ENCODE peak calls at places on chromosomes 12 and 14, in seven cellular contexts. One of them, this sample, is unnamed.

GRCh38 chr14:99503848-99504453 is 22.7 kb downstream of the CCNK start:
- DNase-seq in body of pancreas: no peak
- DNase-seq in spleen: no peak
- DNase-seq in mesendoderm: no peak
- DNase-seq in prostate gland: no peak
- DNase-seq in aorta: no peak
- DNase-seq in HCT116: no peak
- DNase-seq in this sample: no peak

GRCh38 chr12:94149781-94150482 is 1.6 kb downstream of the PLXNC1 start:
- DNase-seq in body of pancreas: peak
- DNase-seq in spleen: no peak
- DNase-seq in prostate gland: no peak
- DNase-seq in aorta: no peak
- DNase-seq in mesendoderm: peak
- DNase-seq in HCT116: no peak
- DNase-seq in this sample: no peak

GRCh38 chr14:95538801-95539509 is 4.1 kb downstream of the GLRX5 start:
- DNase-seq in aorta: no peak
- DNase-seq in spleen: no peak
- DNase-seq in HCT116: no peak
- DNase-seq in prostate gland: no peak
- DNase-seq in mesendoderm: no peak
- DNase-seq in body of pancreas: no peak
- DNase-seq in this sample: no peak

GRCh38 chr12:131264625-131265024 is 310.9 kb downstream of the ADGRD1 start:
- DNase-seq in aorta: no peak
- DNase-seq in mesendoderm: no peak
- DNase-seq in body of pancreas: peak
- DNase-seq in HCT116: no peak
- DNase-seq in prostate gland: no peak
- DNase-seq in spleen: peak
- DNase-seq in this sample: no peak

GRCh38 chr14:66495214-66496098 is 9.3 kb downstream of the CCDC196 start:
- DNase-seq in aorta: no peak
- DNase-seq in body of pancreas: peak
- DNase-seq in spleen: no peak
- DNase-seq in prostate gland: peak
- DNase-seq in HCT116: peak
- DNase-seq in mesendoderm: peak
- DNase-seq in this sample: peak

GRCh38 chr12:89450922-89451321 is 73.7 kb downstream of the GALNT4 start:
- DNase-seq in aorta: no peak
- DNase-seq in body of pancreas: no peak
- DNase-seq in HCT116: no peak
- DNase-seq in prostate gland: no peak
- DNase-seq in spleen: no peak
- DNase-seq in mesendoderm: peak
- DNase-seq in this sample: peak

GRCh38 chr12:131775904-131776889 is 52.0 kb upstream of the MMP17 start:
- DNase-seq in mesendoderm: no peak
- DNase-seq in HCT116: no peak
- DNase-seq in prostate gland: no peak
- DNase-seq in spleen: peak
- DNase-seq in aorta: no peak
- DNase-seq in body of pancreas: no peak
- DNase-seq in this sample: no peak

GRCh38 chr12:53543539-53543938 is 36.3 kb upstream of the NPFF start:
- DNase-seq in body of pancreas: peak
- DNase-seq in HCT116: peak
- DNase-seq in mesendoderm: peak
- DNase-seq in prostate gland: peak
- DNase-seq in aorta: no peak
- DNase-seq in spleen: no peak
- DNase-seq in this sample: peak

GRCh38 chr12:31896514-31897039 is 62.6 kb upstream of the RESF1 start:
- DNase-seq in spleen: peak
- DNase-seq in prostate gland: peak
- DNase-seq in aorta: no peak
- DNase-seq in body of pancreas: peak
- DNase-seq in mesendoderm: peak
- DNase-seq in HCT116: no peak
- DNase-seq in this sample: no peak

GRCh38 chr12:12736759-12737676 is 19.9 kb downstream of the CDKN1B start:
- DNase-seq in aorta: no peak
- DNase-seq in body of pancreas: peak
- DNase-seq in spleen: no peak
- DNase-seq in prostate gland: no peak
- DNase-seq in mesendoderm: peak
- DNase-seq in HCT116: no peak
- DNase-seq in this sample: no peak

GRCh38 chr12:124545508-124546418 is 21.6 kb downstream of the NCOR2 start:
- DNase-seq in spleen: peak
- DNase-seq in prostate gland: no peak
- DNase-seq in aorta: peak
- DNase-seq in body of pancreas: no peak
- DNase-seq in mesendoderm: no peak
- DNase-seq in HCT116: no peak
- DNase-seq in this sample: no peak

GRCh38 chr12:92462049-92462448 is 240.7 kb upstream of the PLEKHG7 start:
- DNase-seq in prostate gland: no peak
- DNase-seq in aorta: no peak
- DNase-seq in HCT116: no peak
- DNase-seq in mesendoderm: no peak
- DNase-seq in body of pancreas: no peak
- DNase-seq in spleen: no peak
- DNase-seq in this sample: no peak

GRCh38 chr14:104224516-104225281 is 86.3 kb downstream of the KIF26A start:
- DNase-seq in prostate gland: no peak
- DNase-seq in aorta: peak
- DNase-seq in spleen: peak
- DNase-seq in mesendoderm: peak
- DNase-seq in HCT116: no peak
- DNase-seq in body of pancreas: no peak
- DNase-seq in this sample: no peak

GRCh38 chr12:20097561-20097960 is 270.8 kb upstream of the PDE3A start:
- DNase-seq in prostate gland: no peak
- DNase-seq in HCT116: no peak
- DNase-seq in spleen: no peak
- DNase-seq in mesendoderm: no peak
- DNase-seq in aorta: no peak
- DNase-seq in body of pancreas: no peak
- DNase-seq in this sample: peak

GRCh38 chr12:108777156-108777555 is 45.8 kb upstream of the CORO1C start:
- DNase-seq in prostate gland: no peak
- DNase-seq in body of pancreas: no peak
- DNase-seq in aorta: no peak
- DNase-seq in mesendoderm: no peak
- DNase-seq in spleen: no peak
- DNase-seq in HCT116: no peak
- DNase-seq in this sample: no peak

GRCh38 chr12:122880155-122880605 is 15.7 kb downstream of the VPS37B start:
- DNase-seq in prostate gland: no peak
- DNase-seq in HCT116: no peak
- DNase-seq in mesendoderm: no peak
- DNase-seq in spleen: no peak
- DNase-seq in body of pancreas: no peak
- DNase-seq in aorta: no peak
- DNase-seq in this sample: no peak

GRCh38 chr12:31440134-31440533 is 114.2 kb upstream of the SINHCAF start:
- DNase-seq in prostate gland: no peak
- DNase-seq in aorta: no peak
- DNase-seq in spleen: no peak
- DNase-seq in HCT116: no peak
- DNase-seq in body of pancreas: no peak
- DNase-seq in mesendoderm: peak
- DNase-seq in this sample: no peak

GRCh38 chr12:95605875-95606274 is 54.6 kb upstream of the USP44 start:
- DNase-seq in aorta: no peak
- DNase-seq in spleen: no peak
- DNase-seq in body of pancreas: peak
- DNase-seq in prostate gland: no peak
- DNase-seq in HCT116: no peak
- DNase-seq in mesendoderm: no peak
- DNase-seq in this sample: no peak

GRCh38 chr14:72810201-72810600 is 83.7 kb downstream of the DPF3 start:
- DNase-seq in HCT116: no peak
- DNase-seq in mesendoderm: no peak
- DNase-seq in aorta: no peak
- DNase-seq in spleen: no peak
- DNase-seq in prostate gland: no peak
- DNase-seq in body of pancreas: no peak
- DNase-seq in this sample: no peak

GRCh38 chr12:13471471-13471870 is 274.9 kb downstream of the EMP1 start:
- DNase-seq in spleen: no peak
- DNase-seq in mesendoderm: peak
- DNase-seq in HCT116: no peak
- DNase-seq in prostate gland: no peak
- DNase-seq in aorta: no peak
- DNase-seq in body of pancreas: no peak
- DNase-seq in this sample: no peak

GRCh38 chr12:124564232-124564958 is 3.0 kb downstream of the NCOR2 start:
- DNase-seq in aorta: no peak
- DNase-seq in body of pancreas: no peak
- DNase-seq in prostate gland: no peak
- DNase-seq in HCT116: no peak
- DNase-seq in spleen: no peak
- DNase-seq in mesendoderm: no peak
- DNase-seq in this sample: no peak

GRCh38 chr12:6635856-6636521 is at the start of gene LPAR5:
- DNase-seq in HCT116: peak
- DNase-seq in body of pancreas: no peak
- DNase-seq in spleen: peak
- DNase-seq in aorta: no peak
- DNase-seq in mesendoderm: no peak
- DNase-seq in prostate gland: peak
- DNase-seq in this sample: no peak

GRCh38 chr14:75866981-75867380 is 114.8 kb downstream of the TGFB3 start:
- DNase-seq in body of pancreas: no peak
- DNase-seq in mesendoderm: no peak
- DNase-seq in spleen: no peak
- DNase-seq in prostate gland: no peak
- DNase-seq in aorta: no peak
- DNase-seq in HCT116: no peak
- DNase-seq in this sample: no peak

GRCh38 chr14:106318700-106319099 is 792.3 kb downstream of the TMEM121 start:
- DNase-seq in aorta: no peak
- DNase-seq in mesendoderm: no peak
- DNase-seq in prostate gland: no peak
- DNase-seq in spleen: no peak
- DNase-seq in HCT116: no peak
- DNase-seq in body of pancreas: no peak
- DNase-seq in this sample: no peak

GRCh38 chr12:24600559-24600958 is 348.3 kb downstream of the BCAT1 start:
- DNase-seq in mesendoderm: no peak
- DNase-seq in body of pancreas: no peak
- DNase-seq in prostate gland: no peak
- DNase-seq in aorta: no peak
- DNase-seq in spleen: no peak
- DNase-seq in HCT116: no peak
- DNase-seq in this sample: no peak

GRCh38 chr12:7747196-7747595 is at the start of gene CLEC4C:
- DNase-seq in HCT116: no peak
- DNase-seq in mesendoderm: no peak
- DNase-seq in body of pancreas: no peak
- DNase-seq in spleen: no peak
- DNase-seq in aorta: no peak
- DNase-seq in prostate gland: no peak
- DNase-seq in this sample: no peak
- H3K27ac ChIP-seq in HCT116: no peak
- H3K27ac ChIP-seq in mesendoderm: no peak
- H3K27ac ChIP-seq in body of pancreas: no peak
- H3K27ac ChIP-seq in spleen: no peak
- H3K27ac ChIP-seq in aorta: no peak
- H3K27ac ChIP-seq in prostate gland: no peak
- H3K27ac ChIP-seq in this sample: no peak

DNA sequence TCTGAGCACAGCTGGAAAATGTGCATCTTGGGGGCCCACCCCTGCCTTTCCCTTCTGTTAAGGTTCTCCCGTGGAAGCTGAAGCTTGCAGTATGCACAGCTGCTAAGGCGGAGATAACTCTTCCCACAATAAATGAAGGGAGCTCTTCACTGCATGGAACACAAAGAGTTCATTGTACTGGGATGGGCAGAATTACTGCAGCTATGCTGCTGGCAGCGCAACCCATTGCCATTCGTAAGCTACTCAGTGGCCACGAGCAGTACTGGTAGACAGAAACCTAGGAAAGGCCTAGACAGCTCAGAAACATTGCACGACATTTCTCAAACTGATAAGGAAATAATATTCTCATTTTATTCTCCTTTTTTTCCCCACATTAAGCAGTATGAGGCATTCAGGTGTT is 310.2 kb downstream of the MDGA2 start:
- DNase-seq in mesendoderm: no peak
- DNase-seq in spleen: no peak
- DNase-seq in body of pancreas: no peak
- DNase-seq in prostate gland: no peak
- DNase-seq in aorta: no peak
- DNase-seq in HCT116: no peak
- DNase-seq in this sample: no peak
- H3K27ac ChIP-seq in mesendoderm: no peak
- H3K27ac ChIP-seq in spleen: no peak
- H3K27ac ChIP-seq in body of pancreas: no peak
- H3K27ac ChIP-seq in prostate gland: no peak
- H3K27ac ChIP-seq in aorta: no peak
- H3K27ac ChIP-seq in HCT116: no peak
- H3K27ac ChIP-seq in this sample: no peak

DNA sequence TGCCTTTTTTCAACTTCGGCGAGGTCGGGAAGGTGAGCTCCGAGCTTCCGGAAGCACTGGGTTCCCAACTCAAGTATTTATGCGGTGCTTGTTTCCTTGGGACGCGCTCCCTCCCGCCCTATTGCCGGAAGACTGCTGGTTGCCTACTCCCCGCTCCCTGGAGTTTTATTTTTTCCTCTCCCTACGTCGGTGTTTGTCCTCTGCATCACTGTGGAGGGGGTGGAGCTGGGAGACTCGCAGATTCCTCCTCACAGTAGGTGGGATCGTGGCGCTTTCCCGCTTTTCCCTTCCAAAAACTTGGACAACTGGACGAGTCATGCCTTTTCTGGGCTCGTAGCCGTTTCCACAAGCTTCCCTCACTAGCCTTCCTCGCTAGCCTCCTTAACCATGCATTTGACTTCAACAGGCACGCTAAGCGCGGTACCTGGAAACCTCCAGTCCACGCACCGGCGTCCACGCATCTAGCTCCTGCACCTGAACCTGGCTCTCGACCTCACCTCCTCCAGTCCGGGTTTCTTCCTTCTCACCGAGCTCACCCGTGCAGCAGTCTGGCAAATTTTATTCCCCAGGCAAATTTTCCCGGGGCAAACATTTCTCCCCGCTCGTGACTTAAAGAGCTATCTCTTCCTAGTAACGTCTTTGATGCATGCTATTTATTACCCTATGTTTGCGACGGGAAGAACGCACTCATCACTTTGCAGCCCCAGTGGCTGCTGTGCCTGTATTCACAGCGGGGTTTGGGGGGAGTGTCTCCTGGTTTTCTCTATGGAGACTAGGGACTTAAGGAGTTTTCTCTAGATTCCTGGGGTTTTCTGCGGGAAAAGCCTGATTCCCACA is at the start of gene AVPR1A:
- DNase-seq in HCT116: no peak
- DNase-seq in prostate gland: no peak
- DNase-seq in body of pancreas: peak
- DNase-seq in spleen: peak
- DNase-seq in mesendoderm: peak
- DNase-seq in aorta: peak
- DNase-seq in this sample: no peak
- H3K27ac ChIP-seq in HCT116: no peak
- H3K27ac ChIP-seq in prostate gland: no peak
- H3K27ac ChIP-seq in body of pancreas: no peak
- H3K27ac ChIP-seq in spleen: no peak
- H3K27ac ChIP-seq in mesendoderm: no peak
- H3K27ac ChIP-seq in aorta: no peak
- H3K27ac ChIP-seq in this sample: no peak

GRCh38 chr12:117570608-117571007 is 209.2 kb upstream of the NOS1 start:
- DNase-seq in prostate gland: no peak
- DNase-seq in body of pancreas: no peak
- DNase-seq in aorta: no peak
- DNase-seq in mesendoderm: no peak
- DNase-seq in spleen: no peak
- DNase-seq in HCT116: no peak
- DNase-seq in this sample: no peak
- H3K27ac ChIP-seq in prostate gland: no peak
- H3K27ac ChIP-seq in body of pancreas: no peak
- H3K27ac ChIP-seq in aorta: no peak
- H3K27ac ChIP-seq in mesendoderm: no peak
- H3K27ac ChIP-seq in spleen: no peak
- H3K27ac ChIP-seq in HCT116: no peak
- H3K27ac ChIP-seq in this sample: no peak